ENCODE peak calls at places on chromosome 16, in ten cellular contexts. One of them, this sample, is unnamed.

GRCh38 chr16:31135535-31136286 is at the start of gene PRSS8:
- DNase-seq in AG08395: no peak
- DNase-seq in LoVo: no peak
- DNase-seq in GM18507: no peak
- DNase-seq in MM.1S: no peak
- DNase-seq in progenitor cell of endocrine pancreas: peak
- DNase-seq in left cardiac atrium: no peak
- DNase-seq in NCI-H2171: no peak
- DNase-seq in heart left ventricle: no peak
- DNase-seq in lung: peak
- DNase-seq in this sample: no peak

GRCh38 chr16:31527617-31528287 is at the start of gene AHSP:
- DNase-seq in AG08395: no peak
- DNase-seq in LoVo: no peak
- DNase-seq in GM18507: no peak
- DNase-seq in MM.1S: no peak
- DNase-seq in progenitor cell of endocrine pancreas: no peak
- DNase-seq in left cardiac atrium: no peak
- DNase-seq in NCI-H2171: no peak
- DNase-seq in heart left ventricle: no peak
- DNase-seq in lung: no peak
- DNase-seq in this sample: no peak

GRCh38 chr16:2520784-2521577 is 810 bp downstream of the AMDHD2 start:
- DNase-seq in AG08395: no peak
- DNase-seq in LoVo: no peak
- DNase-seq in GM18507: no peak
- DNase-seq in MM.1S: peak
- DNase-seq in progenitor cell of endocrine pancreas: no peak
- DNase-seq in left cardiac atrium: peak
- DNase-seq in NCI-H2171: no peak
- DNase-seq in heart left ventricle: peak
- DNase-seq in lung: peak
- DNase-seq in this sample: no peak

GRCh38 chr16:83901101-83901500 is 2.2 kb downstream of the MLYCD start:
- DNase-seq in AG08395: no peak
- DNase-seq in LoVo: no peak
- DNase-seq in GM18507: no peak
- DNase-seq in MM.1S: no peak
- DNase-seq in progenitor cell of endocrine pancreas: no peak
- DNase-seq in left cardiac atrium: no peak
- DNase-seq in NCI-H2171: no peak
- DNase-seq in heart left ventricle: no peak
- DNase-seq in lung: no peak
- DNase-seq in this sample: no peak

GRCh38 chr16:87996962-87997880 is 46.0 kb downstream of the BANP start:
- DNase-seq in AG08395: no peak
- DNase-seq in LoVo: no peak
- DNase-seq in GM18507: no peak
- DNase-seq in MM.1S: no peak
- DNase-seq in progenitor cell of endocrine pancreas: no peak
- DNase-seq in left cardiac atrium: no peak
- DNase-seq in NCI-H2171: no peak
- DNase-seq in heart left ventricle: no peak
- DNase-seq in lung: no peak
- DNase-seq in this sample: no peak

GRCh38 chr16:3963203-3963602 is 82.7 kb upstream of the CREBBP start:
- DNase-seq in AG08395: no peak
- DNase-seq in LoVo: no peak
- DNase-seq in GM18507: no peak
- DNase-seq in MM.1S: no peak
- DNase-seq in progenitor cell of endocrine pancreas: no peak
- DNase-seq in left cardiac atrium: no peak
- DNase-seq in NCI-H2171: no peak
- DNase-seq in heart left ventricle: no peak
- DNase-seq in lung: no peak
- DNase-seq in this sample: no peak

GRCh38 chr16:50213939-50214519 is 52.3 kb upstream of the ADCY7 start:
- DNase-seq in AG08395: peak
- DNase-seq in LoVo: peak
- DNase-seq in GM18507: peak
- DNase-seq in MM.1S: peak
- DNase-seq in progenitor cell of endocrine pancreas: no peak
- DNase-seq in left cardiac atrium: no peak
- DNase-seq in NCI-H2171: no peak
- DNase-seq in heart left ventricle: no peak
- DNase-seq in lung: no peak
- DNase-seq in this sample: no peak

GRCh38 chr16:74226361-74226979 is 70.1 kb upstream of the PSMD7 start:
- DNase-seq in AG08395: peak
- DNase-seq in LoVo: no peak
- DNase-seq in GM18507: no peak
- DNase-seq in MM.1S: no peak
- DNase-seq in progenitor cell of endocrine pancreas: no peak
- DNase-seq in left cardiac atrium: no peak
- DNase-seq in NCI-H2171: no peak
- DNase-seq in heart left ventricle: no peak
- DNase-seq in lung: no peak
- DNase-seq in this sample: no peak

GRCh38 chr16:35305476-35305875 is 1846.1 kb downstream of the TP53TG3F start:
- DNase-seq in AG08395: no peak
- DNase-seq in LoVo: no peak
- DNase-seq in GM18507: no peak
- DNase-seq in MM.1S: no peak
- DNase-seq in progenitor cell of endocrine pancreas: no peak
- DNase-seq in left cardiac atrium: no peak
- DNase-seq in NCI-H2171: no peak
- DNase-seq in heart left ventricle: no peak
- DNase-seq in lung: no peak
- DNase-seq in this sample: no peak

GRCh38 chr16:67372664-67373063 is 20.6 kb downstream of the TPPP3 start:
- DNase-seq in AG08395: peak
- DNase-seq in LoVo: no peak
- DNase-seq in GM18507: no peak
- DNase-seq in MM.1S: peak
- DNase-seq in progenitor cell of endocrine pancreas: no peak
- DNase-seq in left cardiac atrium: no peak
- DNase-seq in NCI-H2171: no peak
- DNase-seq in heart left ventricle: no peak
- DNase-seq in lung: no peak
- DNase-seq in this sample: no peak

GRCh38 chr16:64132686-64133085 is 989.2 kb downstream of the CDH11 start:
- DNase-seq in AG08395: no peak
- DNase-seq in LoVo: no peak
- DNase-seq in GM18507: no peak
- DNase-seq in MM.1S: no peak
- DNase-seq in progenitor cell of endocrine pancreas: no peak
- DNase-seq in left cardiac atrium: no peak
- DNase-seq in NCI-H2171: no peak
- DNase-seq in heart left ventricle: no peak
- DNase-seq in lung: no peak
- DNase-seq in this sample: peak

GRCh38 chr16:59690216-59690615 is 956.1 kb upstream of the GOT2 start:
- DNase-seq in AG08395: no peak
- DNase-seq in LoVo: no peak
- DNase-seq in GM18507: no peak
- DNase-seq in MM.1S: no peak
- DNase-seq in progenitor cell of endocrine pancreas: no peak
- DNase-seq in left cardiac atrium: no peak
- DNase-seq in NCI-H2171: no peak
- DNase-seq in heart left ventricle: no peak
- DNase-seq in lung: no peak
- DNase-seq in this sample: no peak

GRCh38 chr16:48607056-48607825 is 2.7 kb downstream of the N4BP1 start:
- DNase-seq in AG08395: peak
- DNase-seq in LoVo: peak
- DNase-seq in GM18507: no peak
- DNase-seq in MM.1S: no peak
- DNase-seq in progenitor cell of endocrine pancreas: no peak
- DNase-seq in left cardiac atrium: no peak
- DNase-seq in NCI-H2171: no peak
- DNase-seq in heart left ventricle: no peak
- DNase-seq in lung: peak
- DNase-seq in this sample: no peak

GRCh38 chr16:89115216-89115949 is 21.7 kb downstream of the ACSF3 start:
- DNase-seq in AG08395: no peak
- DNase-seq in LoVo: no peak
- DNase-seq in GM18507: peak
- DNase-seq in MM.1S: peak
- DNase-seq in progenitor cell of endocrine pancreas: no peak
- DNase-seq in left cardiac atrium: peak
- DNase-seq in NCI-H2171: no peak
- DNase-seq in heart left ventricle: peak
- DNase-seq in lung: peak
- DNase-seq in this sample: peak

GRCh38 chr16:695355-696089 is 5.3 kb upstream of the WDR24 start:
- DNase-seq in AG08395: no peak
- DNase-seq in LoVo: peak
- DNase-seq in GM18507: no peak
- DNase-seq in MM.1S: no peak
- DNase-seq in progenitor cell of endocrine pancreas: no peak
- DNase-seq in left cardiac atrium: no peak
- DNase-seq in NCI-H2171: peak
- DNase-seq in heart left ventricle: no peak
- DNase-seq in lung: no peak
- DNase-seq in this sample: no peak

GRCh38 chr16:80985611-80986010 is 21.1 kb downstream of the CMC2 start:
- DNase-seq in AG08395: no peak
- DNase-seq in LoVo: no peak
- DNase-seq in GM18507: no peak
- DNase-seq in MM.1S: no peak
- DNase-seq in progenitor cell of endocrine pancreas: no peak
- DNase-seq in left cardiac atrium: no peak
- DNase-seq in NCI-H2171: no peak
- DNase-seq in heart left ventricle: no peak
- DNase-seq in lung: no peak
- DNase-seq in this sample: no peak

GRCh38 chr16:13438064-13438463 is 481.9 kb upstream of the ERCC4 start:
- DNase-seq in AG08395: no peak
- DNase-seq in LoVo: no peak
- DNase-seq in GM18507: no peak
- DNase-seq in MM.1S: no peak
- DNase-seq in progenitor cell of endocrine pancreas: no peak
- DNase-seq in left cardiac atrium: no peak
- DNase-seq in NCI-H2171: no peak
- DNase-seq in heart left ventricle: no peak
- DNase-seq in lung: no peak
- DNase-seq in this sample: no peak

GRCh38 chr16:65895486-65895885 is 471.0 kb upstream of the CDH5 start:
- DNase-seq in AG08395: no peak
- DNase-seq in LoVo: no peak
- DNase-seq in GM18507: no peak
- DNase-seq in MM.1S: no peak
- DNase-seq in progenitor cell of endocrine pancreas: no peak
- DNase-seq in left cardiac atrium: no peak
- DNase-seq in NCI-H2171: no peak
- DNase-seq in heart left ventricle: no peak
- DNase-seq in lung: no peak
- DNase-seq in this sample: no peak

GRCh38 chr16:72471317-72471716 is 299.4 kb upstream of the PMFBP1 start:
- DNase-seq in AG08395: no peak
- DNase-seq in LoVo: no peak
- DNase-seq in GM18507: no peak
- DNase-seq in MM.1S: no peak
- DNase-seq in progenitor cell of endocrine pancreas: no peak
- DNase-seq in left cardiac atrium: no peak
- DNase-seq in NCI-H2171: no peak
- DNase-seq in heart left ventricle: no peak
- DNase-seq in lung: no peak
- DNase-seq in this sample: no peak

GRCh38 chr16:85194528-85195270 is 82.4 kb upstream of the CIBAR2 start:
- DNase-seq in AG08395: no peak
- DNase-seq in LoVo: no peak
- DNase-seq in GM18507: no peak
- DNase-seq in MM.1S: no peak
- DNase-seq in progenitor cell of endocrine pancreas: no peak
- DNase-seq in left cardiac atrium: no peak
- DNase-seq in NCI-H2171: no peak
- DNase-seq in heart left ventricle: no peak
- DNase-seq in lung: no peak
- DNase-seq in this sample: peak

GRCh38 chr16:24737391-24737871 is 8.0 kb downstream of the TNRC6A start:
- DNase-seq in AG08395: peak
- DNase-seq in LoVo: no peak
- DNase-seq in GM18507: no peak
- DNase-seq in MM.1S: no peak
- DNase-seq in progenitor cell of endocrine pancreas: no peak
- DNase-seq in left cardiac atrium: no peak
- DNase-seq in NCI-H2171: no peak
- DNase-seq in heart left ventricle: no peak
- DNase-seq in lung: no peak
- DNase-seq in this sample: no peak

GRCh38 chr16:88298882-88299745 is 83.6 kb upstream of the ZNF469 start:
- DNase-seq in AG08395: peak
- DNase-seq in LoVo: no peak
- DNase-seq in GM18507: no peak
- DNase-seq in MM.1S: no peak
- DNase-seq in progenitor cell of endocrine pancreas: no peak
- DNase-seq in left cardiac atrium: no peak
- DNase-seq in NCI-H2171: no peak
- DNase-seq in heart left ventricle: peak
- DNase-seq in lung: no peak
- DNase-seq in this sample: peak

GRCh38 chr16:86984975-86985655 is 332.1 kb downstream of the C16orf95 start:
- DNase-seq in AG08395: peak
- DNase-seq in LoVo: no peak
- DNase-seq in GM18507: no peak
- DNase-seq in MM.1S: no peak
- DNase-seq in progenitor cell of endocrine pancreas: no peak
- DNase-seq in left cardiac atrium: peak
- DNase-seq in NCI-H2171: no peak
- DNase-seq in heart left ventricle: peak
- DNase-seq in lung: no peak
- DNase-seq in this sample: peak

GRCh38 chr16:30076276-30076791 is 540 bp downstream of the PPP4C start:
- DNase-seq in AG08395: no peak
- DNase-seq in LoVo: no peak
- DNase-seq in GM18507: no peak
- DNase-seq in MM.1S: no peak
- DNase-seq in progenitor cell of endocrine pancreas: no peak
- DNase-seq in left cardiac atrium: no peak
- DNase-seq in NCI-H2171: no peak
- DNase-seq in heart left ventricle: peak
- DNase-seq in lung: no peak
- DNase-seq in this sample: peak

GRCh38 chr16:1909661-1910231 is 8.5 kb downstream of the HS3ST6 start:
- DNase-seq in AG08395: no peak
- DNase-seq in LoVo: no peak
- DNase-seq in GM18507: no peak
- DNase-seq in MM.1S: no peak
- DNase-seq in progenitor cell of endocrine pancreas: no peak
- DNase-seq in left cardiac atrium: no peak
- DNase-seq in NCI-H2171: no peak
- DNase-seq in heart left ventricle: no peak
- DNase-seq in lung: no peak
- DNase-seq in this sample: no peak

GRCh38 chr16:17469011-17469741 is 1.6 kb downstream of the XYLT1 start:
- DNase-seq in AG08395: peak
- DNase-seq in LoVo: no peak
- DNase-seq in GM18507: no peak
- DNase-seq in MM.1S: peak
- DNase-seq in progenitor cell of endocrine pancreas: no peak
- DNase-seq in left cardiac atrium: no peak
- DNase-seq in NCI-H2171: no peak
- DNase-seq in heart left ventricle: no peak
- DNase-seq in lung: no peak
- DNase-seq in this sample: no peak

GRCh38 chr16:70753228-70753627 is 47.7 kb downstream of the VAC14 start:
- DNase-seq in AG08395: no peak
- DNase-seq in LoVo: no peak
- DNase-seq in GM18507: no peak
- DNase-seq in MM.1S: no peak
- DNase-seq in progenitor cell of endocrine pancreas: no peak
- DNase-seq in left cardiac atrium: no peak
- DNase-seq in NCI-H2171: no peak
- DNase-seq in heart left ventricle: no peak
- DNase-seq in lung: no peak
- DNase-seq in this sample: no peak

GRCh38 chr16:63975669-63976068 is 1146.2 kb downstream of the CDH11 start:
- DNase-seq in AG08395: no peak
- DNase-seq in LoVo: no peak
- DNase-seq in GM18507: no peak
- DNase-seq in MM.1S: no peak
- DNase-seq in progenitor cell of endocrine pancreas: no peak
- DNase-seq in left cardiac atrium: no peak
- DNase-seq in NCI-H2171: no peak
- DNase-seq in heart left ventricle: no peak
- DNase-seq in lung: no peak
- DNase-seq in this sample: no peak